ENCODE peak calls at places on chromosomes 7 and 10, in seven cellular contexts. J, Q, Z, F, Y, S and X are unnamed samples.

GRCh38 chr10:42734537-42734936 is 48.1 kb upstream of the BMS1 start:
- DNase-seq in Q (no peak), J (no peak), Z (no peak), Y (no peak), S (no peak), F (no peak), X (peak; percentile 4)

GRCh38 chr7:154698726-154699291 is 304.1 kb downstream of the PAXIP1 start:
- DNase-seq in Z (peak; percentile 36), Y (no peak), Q (no peak), J (no peak), S (no peak), F (no peak), X (no peak)

GRCh38 chr10:25059990-25060389 is 43.6 kb downstream of the THNSL1 start:
- DNase-seq in S (no peak), J (no peak), Y (no peak), Q (no peak), F (peak; percentile 76), Z (no peak), X (peak; percentile 89)

GRCh38 chr10:26242752-26243151 is 26.2 kb downstream of the GAD2 start:
- DNase-seq in Z (no peak), J (no peak), S (no peak), F (no peak), Q (no peak), Y (no peak), X (no peak)

GRCh38 chr7:66145404-66145843 is 30.8 kb downstream of the CRCP start:
- DNase-seq in F (peak; percentile 33), S (no peak), J (no peak), Y (no peak), Z (no peak), Q (no peak), X (peak; percentile 16)

GRCh38 chr7:74454948-74455804 is 1.5 kb downstream of the GTF2IRD1 start:
- DNase-seq in F (no peak), J (no peak), Y (no peak), Z (peak; percentile 58), Q (no peak), S (no peak), X (no peak)

GRCh38 chr10:810351-810846 is 120.9 kb upstream of the DIP2C start:
- DNase-seq in Z (peak; percentile 41), S (no peak), F (peak; percentile 22), Q (no peak), J (no peak), Y (no peak), X (peak; percentile 33)

GRCh38 chr10:124088944-124089343 is 4.5 kb downstream of the CHST15 start:
- DNase-seq in J (no peak), Z (no peak), Y (no peak), S (no peak), Q (no peak), F (no peak), X (no peak)

GRCh38 chr7:137642031-137642430 is 204.7 kb downstream of the DGKI start:
- DNase-seq in F (no peak), S (no peak), Q (no peak), Z (no peak), Y (no peak), J (no peak), X (no peak)

GRCh38 chr10:70265032-70265689 is 18.6 kb downstream of the NPFFR1 start:
- DNase-seq in J (no peak), Y (no peak), S (no peak), Q (no peak), F (no peak), Z (peak; percentile 56), X (no peak)

GRCh38 chr7:99083068-99083651 is 60.7 kb downstream of the SMURF1 start:
- DNase-seq in Z (no peak), F (no peak), J (no peak), S (no peak), Y (no peak), Q (no peak), X (peak; percentile 77)

GRCh38 chr7:27898735-27899134 is 158.8 kb downstream of the TAX1BP1 start:
- DNase-seq in Y (no peak), Z (no peak), Q (no peak), S (no peak), F (no peak), J (no peak), X (no peak)